ENCODE peak calls at places on chromosomes 6 and 20, in nine cellular contexts. Z is activated CD4-positive, alpha-beta T cell treated with anti-CD3 and anti-CD28 coated beads for 24 hours; E is iris pigment epithelial cell; H is dorsolateral prefrontal cortex; J is hepatocyte; I is T follicular helper cell; D is stimulated activated CD4-positive, alpha-beta T cell treated with anti-CD3 and anti-CD28 coated beads, Interleukin-1b, Interleukin-23, amount 100 ng/mL, for 48 hours; F is CD4-positive, alpha-beta T cell; V is kidney tubule cell. O is an unnamed sample.

GRCh38 chr20:23569570-23569969 is 1.3 kb upstream of the CST9L start:
- DNase-seq in H (no peak), J (no peak), I (no peak), V (no peak), D (no peak), E (no peak), F (no peak), Z (no peak), O (no peak)

GRCh38 chr6:107506145-107506544 is 16.2 kb downstream of the SOBP start:
- DNase-seq in F (no peak), J (no peak), H (no peak), E (no peak), Z (no peak), D (no peak), I (no peak), V (peak; percentile 26), O (no peak)

GRCh38 chr20:53757472-53757913 is 163.9 kb upstream of the ZNF217 start:
- DNase-seq in Z (no peak), J (no peak), E (no peak), V (no peak), F (no peak), I (no peak), H (peak; percentile 43), D (no peak), O (no peak)

GRCh38 chr6:29627762-29628418 is 5.1 kb downstream of the GABBR1 start:
- DNase-seq in Z (peak; percentile 16), J (peak; percentile 77), E (peak; percentile 80), D (peak; percentile 25), V (peak; percentile 66), I (peak; percentile 54), H (peak; percentile 45), F (peak; percentile 48), O (peak; percentile 60)

GRCh38 chr6:49550413-49551125 is at the start of gene C6orf141:
- DNase-seq in J (peak; percentile 64), Z (no peak), V (peak; percentile 85), F (no peak), I (no peak), E (no peak), D (peak; percentile 10), H (no peak), O (no peak)

GRCh38 chr6:82980086-82980485 is 85.6 kb downstream of the UBE3D start:
- DNase-seq in Z (no peak), H (no peak), D (no peak), E (peak; percentile 84), F (no peak), V (peak; percentile 47), I (no peak), J (no peak), O (no peak)

GRCh38 chr6:93581371-93581770 is 162.0 kb upstream of the EPHA7 start:
- DNase-seq in J (no peak), V (peak; percentile 66), D (no peak), I (no peak), Z (no peak), E (no peak), F (no peak), H (no peak), O (no peak)

GRCh38 chr6:69424581-69424980 is 372.2 kb downstream of the LMBRD1 start:
- DNase-seq in F (no peak), H (no peak), V (no peak), E (no peak), D (no peak), Z (no peak), J (no peak), I (no peak), O (no peak)

GRCh38 chr6:157861814-157862213 is 38.8 kb downstream of the SNX9 start:
- DNase-seq in F (no peak), J (no peak), Z (no peak), H (no peak), I (no peak), V (peak; percentile 56), D (no peak), E (peak; percentile 78), O (no peak)

GRCh38 chr20:50126662-50127061 is 13.7 kb upstream of the UBE2V1 start:
- DNase-seq in I (no peak), D (no peak), Z (no peak), J (peak; percentile 46), V (peak; percentile 51), F (no peak), H (no peak), E (no peak), O (no peak)

GRCh38 chr20:11901127-11901526 is 16.6 kb upstream of the BTBD3 start:
- DNase-seq in I (no peak), Z (no peak), V (peak; percentile 89), F (no peak), J (no peak), H (no peak), D (no peak), E (peak; percentile 93), O (no peak)

GRCh38 chr20:58882704-58883089 is 30.2 kb downstream of the GNAS start:
- DNase-seq in I (no peak), V (no peak), Z (no peak), E (no peak), H (no peak), J (no peak), F (no peak), D (no peak), O (no peak)

O was measured in T-helper 9 cell.